ENCODE peak calls at places on chromosomes 7 and 10, in seven cellular contexts. X is RPMI7951; L is GM23338; B is left lung; Q is stimulated activated naive CD4-positive, alpha-beta T cell; N is HCEC 1CT; J is HL-60. R is an unnamed sample.
A peak's percentile ranks its signal among the peaks of the same experiment; 100 is the strongest.

GRCh38 chr10:51960494-51960895 is 261.1 kb upstream of the CSTF2T start:
- DNase-seq in X (peak; percentile 36), L (peak; percentile 81), B (no peak), Q (peak; percentile 9), N (peak; percentile 56), J (no peak), R (peak; percentile 70)

GRCh38 chr7:50660040-50660829 is 95.0 kb upstream of the DDC start:
- DNase-seq in X (no peak), L (no peak), B (peak; percentile 92), Q (peak; percentile 65), N (no peak), J (peak; percentile 87), R (no peak)

GRCh38 chr7:36967387-36967786 is 243.1 kb upstream of the AOAH start:
- DNase-seq in X (peak; percentile 69), L (peak; percentile 93), B (no peak), Q (no peak), N (peak; percentile 52), J (no peak), R (peak; percentile 63)

GRCh38 chr10:100008142-100008522 is 1.6 kb downstream of the DNMBP start:
- DNase-seq in X (no peak), L (no peak), B (no peak), Q (no peak), N (peak; percentile 61), J (no peak), R (peak; percentile 51)

GRCh38 chr10:86757110-86757790 is 831 bp downstream of the BMPR1A start:
- DNase-seq in X (peak; percentile 59), L (peak; percentile 50), B (no peak), Q (no peak), N (peak; percentile 78), J (no peak), R (peak; percentile 72)

GRCh38 chr10:88660593-88660884 is 3.7 kb upstream of the LIPF start:
- DNase-seq in X (no peak), L (no peak), B (no peak), Q (no peak), N (no peak), J (no peak), R (no peak)

GRCh38 chr7:105743351-105743812 is 133.0 kb downstream of the ATXN7L1 start:
- DNase-seq in X (no peak), L (peak; percentile 42), B (no peak), Q (no peak), N (no peak), J (peak; percentile 3), R (no peak)

GRCh38 chr7:41590951-41591350 is 111.9 kb downstream of the INHBA start:
- DNase-seq in X (no peak), L (no peak), B (no peak), Q (no peak), N (no peak), J (no peak), R (no peak)

GRCh38 chr10:132444877-132445351 is 47.9 kb downstream of the PWWP2B start:
- DNase-seq in X (no peak), L (no peak), B (peak; percentile 62), Q (no peak), N (no peak), J (peak; percentile 72), R (no peak)

GRCh38 chr10:127303746-127304145 is 107.4 kb upstream of the INSYN2A start:
- DNase-seq in X (no peak), L (no peak), B (no peak), Q (no peak), N (no peak), J (no peak), R (no peak)

GRCh38 chr10:122475581-122475980 is 14.2 kb downstream of the HTRA1 start:
- DNase-seq in X (no peak), L (peak; percentile 66), B (no peak), Q (no peak), N (no peak), J (no peak), R (no peak)

GRCh38 chr10:60820093-60820769 is 42.0 kb downstream of the CDK1 start:
- DNase-seq in X (peak; percentile 85), L (peak; percentile 54), B (no peak), Q (no peak), N (peak; percentile 30), J (no peak), R (peak; percentile 27)

GRCh38 chr10:104274762-104275721 is 6.1 kb downstream of the GSTO2 start:
- DNase-seq in X (peak; percentile 37), L (peak; percentile 84), B (peak; percentile 91), Q (peak; percentile 29), N (no peak), J (no peak), R (no peak)

GRCh38 chr10:6014241-6014761 is 37.0 kb upstream of the IL15RA start:
- DNase-seq in X (peak; percentile 59), L (peak; percentile 80), B (no peak), Q (peak; percentile 94), N (peak; percentile 41), J (no peak), R (peak; percentile 29)

R was measured in LHCN-M2.